ENCODE peak calls at places on chromosome 20, in four cellular contexts. K is ascending aorta, U is psoas muscle, X is right atrium auricular region. E is an unnamed sample.

GRCh38 chr20:25081730-25082497 is at the start of gene VSX1:
- DNase-seq in K (no peak), U (peak; percentile 37), X (peak; percentile 30), E (no peak)

GRCh38 chr20:33812673-33813462 is 1.7 kb downstream of the CHMP4B start:
- DNase-seq in K (no peak), U (no peak), X (no peak), E (no peak)

GRCh38 chr20:5041433-5041832 is 40.1 kb upstream of the SLC23A2 start:
- DNase-seq in K (no peak), U (no peak), X (no peak), E (no peak)

GRCh38 chr20:53408728-53409157 is 184.9 kb downstream of the ZNF217 start:
- DNase-seq in K (no peak), U (no peak), X (no peak), E (no peak)

GRCh38 chr20:10219452-10219791 is 792 bp downstream of the SNAP25 start:
- DNase-seq in K (no peak), U (peak; percentile 80), X (peak; percentile 73), E (peak; percentile 83)

GRCh38 chr20:32920066-32920465 is 61.3 kb downstream of the EFCAB8 start:
- DNase-seq in K (no peak), U (no peak), X (peak; percentile 28), E (no peak)

GRCh38 chr20:56400001-56400640 is 7.7 kb downstream of the CSTF1 start:
- DNase-seq in K (no peak), U (no peak), X (peak; percentile 70), E (peak; percentile 40)

GRCh38 chr20:4341804-4342560 is 326.6 kb upstream of the RNF24 start:
- DNase-seq in K (no peak), U (no peak), X (no peak), E (no peak)

GRCh38 chr20:6663104-6663503 is 104.4 kb upstream of the BMP2 start:
- DNase-seq in K (no peak), U (no peak), X (no peak), E (no peak)

GRCh38 chr20:37519508-37520416 is 1.3 kb upstream of the NNAT start:
- DNase-seq in K (no peak), U (peak; percentile 62), X (no peak), E (peak; percentile 66)
- H3K4me3 ChIP-seq in K (no peak overlapping the region), U (peak overlapping the region; percentile 100), X (no peak overlapping the region), E (no peak overlapping the region)

DNA sequence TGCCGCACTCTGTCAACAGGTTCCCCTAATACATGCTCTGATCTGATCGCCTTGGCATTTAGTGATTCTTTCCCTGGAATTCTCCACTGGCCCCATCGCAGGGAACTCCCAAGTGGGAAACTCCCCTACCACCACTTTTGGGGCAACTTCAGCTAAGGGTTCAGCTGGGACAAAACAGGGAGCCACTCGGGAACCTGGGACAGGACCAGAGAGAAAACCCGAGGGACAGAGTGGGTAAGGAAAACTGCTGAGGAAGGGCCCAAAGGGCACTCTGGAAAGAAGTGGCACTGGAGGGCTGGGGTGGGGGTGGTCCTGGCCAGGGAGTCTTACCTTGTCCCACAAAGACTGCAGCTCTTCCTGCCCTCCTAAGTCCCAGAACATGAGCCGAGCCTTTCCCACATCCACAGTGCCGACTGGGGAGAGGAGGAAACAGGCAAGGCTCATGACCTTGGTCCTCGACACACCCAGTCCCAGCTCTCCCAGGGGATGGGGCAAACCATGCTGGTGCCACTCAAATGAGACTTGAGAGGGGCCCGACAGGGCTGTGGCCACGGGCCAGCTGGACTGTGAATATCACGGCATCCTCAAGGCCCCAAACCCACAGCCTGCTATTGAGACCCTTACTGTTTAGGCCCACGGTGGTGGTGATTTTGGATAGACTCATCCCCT is 1.6 kb downstream of the ARFRP1 start:
- DNase-seq in K (no peak), U (peak; percentile 51), X (no peak), E (no peak)
- H3K27ac ChIP-seq in K (peak overlapping the region; percentile 86), U (peak overlapping the region; percentile 92), X (peak overlapping the region; percentile 88), E (no peak overlapping the region)

GRCh38 chr20:43590392-43591303 is at the start of gene IFT52:
- DNase-seq in K (peak; percentile 81), U (peak; percentile 96), X (peak; percentile 95), E (peak; percentile 93)
- TF ChIP-seq CTCF in K (no peak), U (no peak), X (no peak), E (no peak)

GRCh38 chr20:57967364-57967763 is 257.5 kb upstream of the PMEPA1 start:
- DNase-seq in K (no peak), U (no peak), X (no peak), E (no peak)

GRCh38 chr20:57960803-57961575 is 251.2 kb upstream of the PMEPA1 start:
- DNase-seq in K (no peak), U (no peak), X (no peak), E (no peak)

GRCh38 chr20:57966609-57967008 is 256.8 kb upstream of the PMEPA1 start:
- DNase-seq in K (no peak), U (no peak), X (no peak), E (no peak)

GRCh38 chr20:57965441-57965840 is 255.6 kb upstream of the PMEPA1 start:
- DNase-seq in K (no peak), U (no peak), X (no peak), E (no peak)

DNA sequence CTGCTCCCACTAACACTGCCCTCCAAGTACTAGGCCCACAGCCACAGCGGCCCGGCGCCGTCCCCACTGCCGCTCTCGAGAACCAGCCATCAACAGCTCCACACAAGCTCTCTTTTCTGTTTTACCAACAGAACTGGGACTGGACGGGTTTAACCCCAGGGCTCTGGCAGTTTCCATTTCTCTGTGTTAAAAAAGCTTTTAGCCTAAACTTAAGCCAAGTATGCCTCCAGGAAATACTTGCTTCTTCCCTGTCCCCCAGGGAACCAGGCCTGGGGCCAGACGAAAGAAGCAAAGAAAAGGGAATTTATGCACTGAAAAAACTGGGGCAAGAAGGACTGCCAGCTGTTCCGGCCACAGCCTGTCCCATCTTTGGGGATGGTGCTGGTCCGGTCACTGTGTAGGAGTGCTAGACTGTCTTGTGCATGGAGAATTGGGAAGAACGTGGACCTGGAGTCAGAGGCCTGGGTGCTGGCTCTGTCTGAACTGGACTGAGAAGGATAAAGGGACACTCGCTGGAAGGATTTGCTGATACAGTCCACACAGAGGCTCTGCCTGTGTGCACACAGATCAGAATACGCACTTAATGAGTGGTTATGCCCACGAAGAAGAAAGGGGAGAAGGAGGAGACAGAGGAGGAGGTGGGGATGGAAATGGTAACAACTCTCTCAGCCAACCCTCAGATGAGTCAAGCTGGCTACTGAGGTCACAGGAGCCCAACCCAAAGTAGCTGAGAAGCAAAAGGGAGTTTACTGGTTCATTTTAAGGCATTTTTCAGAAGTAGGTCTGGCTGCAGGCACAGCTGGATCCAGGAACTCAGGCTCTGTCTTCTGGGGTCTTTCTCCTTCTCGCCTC is 254.4 kb upstream of the PMEPA1 start:
- DNase-seq in K (no peak), U (peak; percentile 30), X (no peak), E (no peak)
- H3K4me3 ChIP-seq in K (peak overlapping the region; percentile 23), U (no peak overlapping the region), X (no peak overlapping the region), E (no peak overlapping the region)

E was measured in WERI-Rb-1.